ENCODE peak calls at places on chromosomes 11 and 22, in seven cellular contexts. H, D, U, A, O, I and T are unnamed samples.

GRCh38 chr11:94885133-94885532 is 88.2 kb downstream of the CWC15 start:
- DNase-seq in U (peak; percentile 42), I (no peak), H (no peak), D (no peak), O (no peak), A (no peak), T (peak; percentile 81)

GRCh38 chr11:9136731-9137130 is 45.3 kb upstream of the SCUBE2 start:
- DNase-seq in D (no peak), U (no peak), A (no peak), O (no peak), H (no peak), I (no peak), T (no peak)

GRCh38 chr11:123800041-123800440 is 6.1 kb downstream of the OR6M1 start:
- DNase-seq in I (no peak), O (no peak), H (no peak), U (no peak), A (no peak), D (no peak), T (no peak)

GRCh38 chr22:41840216-41840615 is 7.3 kb downstream of the SREBF2 start:
- DNase-seq in H (no peak), O (no peak), I (no peak), A (no peak), U (no peak), D (no peak), T (no peak)

GRCh38 chr22:24156915-24157782 is 24.1 kb upstream of the SUSD2 start:
- DNase-seq in D (no peak), U (peak; percentile 98), I (peak; percentile 44), A (peak; percentile 91), O (peak; percentile 94), H (no peak), T (no peak)

GRCh38 chr22:30408388-30409101 is 11.7 kb downstream of the SEC14L2 start:
- DNase-seq in H (peak; percentile 33), U (no peak), I (no peak), D (peak; percentile 62), O (no peak), A (peak; percentile 11), T (no peak)

GRCh38 chr22:35230839-35231584 is 26.3 kb upstream of the HMGXB4 start:
- DNase-seq in A (no peak), O (no peak), H (no peak), I (no peak), U (peak; percentile 60), D (no peak), T (no peak)

GRCh38 chr11:78834886-78835285 is 260.2 kb upstream of the NARS2 start:
- DNase-seq in O (no peak), D (no peak), H (no peak), I (no peak), U (no peak), A (no peak), T (peak; percentile 39)

GRCh38 chr22:19517919-19518567 is 6.2 kb downstream of the CLDN5 start:
- DNase-seq in H (no peak), D (no peak), I (no peak), A (no peak), U (peak; percentile 15), O (no peak), T (no peak)

GRCh38 chr11:116648229-116649174 is 124.3 kb downstream of the BUD13 start:
- DNase-seq in O (no peak), H (no peak), A (no peak), I (no peak), D (no peak), U (no peak), T (no peak)

GRCh38 chr11:88421530-88421929 is 84.0 kb upstream of the CTSC start:
- DNase-seq in I (no peak), H (peak; percentile 5), U (peak; percentile 61), D (no peak), O (no peak), A (no peak), T (no peak)

GRCh38 chr11:86490582-86490981 is 115.9 kb downstream of the CCDC81 start:
- DNase-seq in O (no peak), I (no peak), A (no peak), U (no peak), H (no peak), D (no peak), T (no peak)

GRCh38 chr11:74845978-74846517 is 97.4 kb downstream of the RNF169 start:
- DNase-seq in D (no peak), U (no peak), O (no peak), A (no peak), H (no peak), I (no peak), T (no peak)

GRCh38 chr22:20957691-20958440 is 9.2 kb upstream of the AIFM3 start:
- DNase-seq in U (peak; percentile 80), D (no peak), A (no peak), I (no peak), H (no peak), O (no peak), T (no peak)

GRCh38 chr11:69520186-69520585 is 38.7 kb downstream of the LINC01488 start:
- DNase-seq in D (no peak), I (no peak), O (no peak), U (no peak), A (no peak), H (no peak), T (no peak)

GRCh38 chr11:71372693-71373657 is 75.2 kb downstream of the DHCR7 start:
- DNase-seq in D (no peak), U (no peak), I (no peak), H (peak; percentile 11), A (no peak), O (no peak), T (peak; percentile 22)

GRCh38 chr11:68303982-68304780 is 8.2 kb upstream of the LRP5 start:
- DNase-seq in O (no peak), U (no peak), I (no peak), D (no peak), H (no peak), A (no peak), T (no peak)
- TF ChIP-seq CTCF in O (no peak), U (no peak), I (no peak), D (no peak), H (no peak), A (no peak), T (no peak)

DNA sequence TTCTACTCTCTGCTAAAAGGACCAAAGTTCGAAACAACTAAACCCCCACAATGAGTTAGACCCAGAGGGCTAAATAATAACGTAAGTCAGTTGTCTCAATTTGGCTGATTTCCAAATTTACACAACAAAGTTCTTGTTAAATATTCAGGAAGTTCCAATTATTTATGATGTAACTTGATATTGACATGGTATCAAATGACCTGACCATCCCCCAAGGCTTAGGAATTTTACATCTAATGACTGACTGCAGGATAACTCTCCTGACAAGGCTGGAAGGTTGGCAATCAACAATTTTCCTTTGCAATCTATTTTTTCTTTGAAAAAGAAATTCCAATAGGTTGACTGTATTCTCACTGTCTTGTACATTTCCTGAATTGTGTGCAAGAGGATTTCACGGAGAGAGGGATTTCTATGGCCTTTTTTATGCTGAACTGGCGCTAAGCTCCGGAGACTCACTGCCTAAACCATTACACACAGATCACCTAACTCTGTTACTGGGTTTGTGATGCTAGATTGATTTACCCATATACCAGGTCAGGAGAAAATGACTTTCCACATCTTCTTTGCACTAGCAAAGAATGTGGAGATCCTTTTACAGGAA is 9.6 kb upstream of the CDON start:
- DNase-seq in O (no peak), H (no peak), U (no peak), A (no peak), I (no peak), D (no peak), T (no peak)
- H3K4me3 ChIP-seq in O (no peak overlapping the region), H (no peak overlapping the region), U (no peak overlapping the region), A (no peak overlapping the region), I (no peak overlapping the region), D (no peak overlapping the region), T (no peak overlapping the region)

GRCh38 chr11:64648551-64648950 is 57.5 kb downstream of the SLC22A12 start:
- DNase-seq in I (no peak), A (no peak), D (no peak), U (no peak), H (no peak), O (no peak), T (no peak)

GRCh38 chr11:64649304-64649703 is 58.3 kb downstream of the SLC22A12 start:
- DNase-seq in D (no peak), U (peak; percentile 86), H (no peak), O (no peak), I (no peak), A (no peak), T (no peak)

GRCh38 chr11:64653388-64653973 is 62.5 kb downstream of the SLC22A12 start:
- DNase-seq in U (no peak), H (no peak), I (no peak), D (no peak), A (no peak), O (no peak), T (no peak)

GRCh38 chr11:64652586-64653387 is 61.8 kb downstream of the SLC22A12 start:
- DNase-seq in I (peak; percentile 69), O (no peak), U (peak; percentile 98), A (peak; percentile 65), H (peak; percentile 8), D (no peak), T (peak; percentile 38)

DNA sequence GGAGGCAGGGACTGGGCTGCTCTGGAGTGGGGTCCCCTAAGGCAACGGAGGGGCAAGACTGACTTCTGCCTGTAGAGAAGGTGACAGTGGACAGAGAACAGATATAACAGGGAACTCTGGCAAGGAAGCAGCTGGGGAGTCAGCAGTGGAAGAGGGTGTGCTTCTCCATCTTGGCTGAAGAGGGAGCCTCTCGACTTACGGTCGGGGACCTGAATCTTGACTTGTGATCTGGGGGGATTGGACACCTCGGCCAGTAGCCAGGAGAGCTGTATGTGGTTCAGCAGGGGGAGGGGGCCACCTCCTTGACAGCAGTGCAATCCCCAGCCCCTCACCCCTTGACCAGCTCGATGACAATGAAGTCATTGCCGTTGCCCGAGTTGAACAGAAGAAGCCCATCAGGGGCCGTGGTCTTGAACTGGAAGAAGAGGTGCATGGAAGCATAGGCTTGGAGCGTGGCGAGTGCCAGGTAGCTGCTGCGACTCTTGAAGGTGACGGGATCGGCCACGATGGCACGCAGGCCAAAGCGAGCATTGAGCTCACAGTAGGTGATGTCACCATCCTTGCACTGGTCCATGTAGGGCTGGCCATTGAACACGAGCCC is 60.0 kb downstream of the SLC22A12 start:
- DNase-seq in H (no peak), U (peak; percentile 75), O (no peak), D (no peak), A (no peak), I (no peak), T (no peak)
- TF ChIP-seq CTCF in H (peak; percentile 66), U (peak; percentile 73), O (no peak), D (peak; percentile 60), A (no peak), I (peak; percentile 51), T (peak; percentile 61)

DNA sequence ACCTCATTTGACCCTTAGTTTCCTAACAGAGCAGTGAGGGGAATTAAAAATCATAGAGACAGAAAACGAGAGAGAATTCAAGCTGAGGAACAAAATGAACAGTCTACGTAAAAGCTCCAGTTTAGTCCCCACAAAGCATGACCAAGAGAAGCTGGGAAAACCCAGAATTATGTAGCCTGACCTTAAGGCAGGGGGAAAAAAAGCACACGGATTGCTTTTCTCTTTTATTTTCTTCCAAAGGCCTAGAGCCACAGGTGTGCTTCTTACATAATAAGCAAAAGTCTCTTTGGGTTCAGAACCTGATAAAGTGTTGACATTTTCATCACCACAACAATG is 528 bp upstream of the AMBRA1 start:
- DNase-seq in H (no peak), A (no peak), U (no peak), I (no peak), D (no peak), O (no peak), T (no peak)
- H3K4me3 ChIP-seq in H (peak overlapping the region; percentile 95), A (peak overlapping the region; percentile 67), U (peak overlapping the region; percentile 96), I (peak overlapping the region; percentile 97), D (peak overlapping the region; percentile 64), O (peak overlapping the region; percentile 93), T (peak overlapping the region; percentile 91)